ENCODE peak calls at places on chromosomes 4 and X, in six cellular contexts. X is keratinocyte, S is Peyer's patch, L is SK-N-SH, Z is lung, R is left ventricle myocardium inferior. P is an unnamed sample.
A peak's percentile ranks its signal among the peaks of the same experiment; 100 is the strongest.

GRCh38 chr4:101349346-101350064 is 2.2 kb upstream of the PPP3CA start:
- DNase-seq in X (peak; percentile 75), S (no peak), L (peak; percentile 36), Z (peak; percentile 73), R (peak; percentile 48), P (no peak)

GRCh38 chrX:18701621-18702361 is 5.7 kb upstream of the PPEF1 start:
- DNase-seq in X (no peak), S (no peak), L (no peak), Z (peak; percentile 42), R (peak; percentile 17), P (no peak)

GRCh38 chrX:39149761-39150160 is 348.5 kb downstream of the MID1IP1 start:
- DNase-seq in X (no peak), S (peak; percentile 63), L (no peak), Z (peak; percentile 65), R (peak; percentile 75), P (no peak)

GRCh38 chrX:66632473-66632872 is 6.4 kb downstream of the EDA2R start:
- DNase-seq in X (no peak), S (no peak), L (no peak), Z (no peak), R (no peak), P (no peak)

GRCh38 chr4:4673070-4673469 is 131.2 kb upstream of the STX18 start:
- DNase-seq in X (no peak), S (no peak), L (peak; percentile 44), Z (no peak), R (no peak), P (no peak)

GRCh38 chrX:53223955-53224859 is 800 bp downstream of the KDM5C start:
- DNase-seq in X (peak; percentile 19), S (peak; percentile 22), L (peak; percentile 58), Z (no peak), R (no peak), P (no peak)

GRCh38 chr4:37567781-37568180 is 118.4 kb downstream of the RELL1 start:
- DNase-seq in X (no peak), S (no peak), L (no peak), Z (no peak), R (no peak), P (no peak)

GRCh38 chr4:7904108-7904516 is 35.5 kb downstream of the AFAP1 start:
- DNase-seq in X (no peak), S (no peak), L (no peak), Z (no peak), R (no peak), P (peak; percentile 35)

GRCh38 chr4:156593464-156593863 is 378.1 kb downstream of the PDGFC start:
- DNase-seq in X (no peak), S (no peak), L (no peak), Z (no peak), R (no peak), P (no peak)

GRCh38 chr4:180615746-180616145 is 1627.5 kb upstream of the TENM3 start:
- DNase-seq in X (no peak), S (no peak), L (no peak), Z (no peak), R (no peak), P (no peak)

GRCh38 chrX:1545776-1546408 is 8.9 kb upstream of the P2RY8 start:
- DNase-seq in X (no peak), S (no peak), L (no peak), Z (no peak), R (no peak), P (no peak)

GRCh38 chr4:27684501-27685077 is 823.9 kb downstream of the STIM2 start:
- DNase-seq in X (peak; percentile 11), S (no peak), L (peak; percentile 15), Z (no peak), R (peak; percentile 15), P (no peak)

GRCh38 chr4:6493668-6494304 is 21.4 kb upstream of the PPP2R2C start:
- DNase-seq in X (peak; percentile 13), S (no peak), L (no peak), Z (peak; percentile 27), R (no peak), P (no peak)

GRCh38 chrX:80181079-80181478 is 166.5 kb downstream of the TBX22 start:
- DNase-seq in X (no peak), S (no peak), L (no peak), Z (no peak), R (no peak), P (no peak)
- TF ChIP-seq CTCF in X (peak; percentile 29), S (no peak), L (peak; percentile 47), Z (no peak), R (peak; percentile 13), P (no peak)

DNA sequence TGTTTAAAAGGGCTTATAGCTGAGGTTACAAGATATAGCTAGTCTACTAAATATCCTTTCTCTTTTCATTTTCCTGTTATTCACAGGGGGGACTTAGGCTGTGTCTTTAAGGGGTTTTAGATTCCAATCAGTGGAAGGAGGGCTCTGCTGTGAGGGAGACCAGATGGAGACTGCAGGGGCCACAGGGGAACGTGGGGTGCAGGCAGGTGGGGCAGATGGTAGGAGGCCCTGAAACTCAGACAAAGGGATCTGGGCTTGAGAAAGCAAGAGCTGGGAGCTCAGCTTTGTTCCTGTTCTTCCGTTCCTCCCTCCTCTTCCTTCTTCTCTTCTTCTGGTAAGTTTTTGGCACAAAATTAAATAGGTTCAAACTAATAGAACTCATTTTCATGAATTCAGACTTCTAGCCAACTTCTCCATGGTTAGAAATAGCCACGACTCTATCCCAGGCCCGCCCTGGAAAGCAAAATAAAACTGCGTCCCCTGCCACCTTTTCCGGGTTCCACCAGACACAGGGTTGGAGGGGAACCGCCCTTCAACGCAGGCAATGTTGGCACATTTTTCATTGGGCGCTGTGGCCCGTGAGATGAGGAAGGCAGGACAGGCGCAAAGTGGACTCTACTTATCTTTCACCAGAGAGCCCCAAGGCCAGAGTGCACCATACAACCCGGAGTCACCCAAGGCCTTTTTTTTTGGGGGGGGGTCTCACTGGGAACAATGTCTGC is 3.5 kb upstream of the TMSB4X start:
- DNase-seq in X (no peak), S (peak; percentile 57), L (no peak), Z (no peak), R (peak; percentile 38), P (no peak)
- H3K4me3 ChIP-seq in X (no peak overlapping the region), S (peak overlapping the region; percentile 12), L (no peak overlapping the region), Z (no peak overlapping the region), R (peak overlapping the region; percentile 80), P (no peak overlapping the region)

GRCh38 chr4:1362046-1362445 is 15.0 kb downstream of the UVSSA start:
- DNase-seq in X (no peak), S (no peak), L (no peak), Z (no peak), R (no peak), P (no peak)

GRCh38 chr4:1359976-1360375 is 13.0 kb downstream of the UVSSA start:
- DNase-seq in X (no peak), S (no peak), L (no peak), Z (no peak), R (no peak), P (no peak)

GRCh38 chr4:1360423-1361283 is 13.6 kb downstream of the UVSSA start:
- DNase-seq in X (no peak), S (no peak), L (peak; percentile 61), Z (no peak), R (no peak), P (no peak)

GRCh38 chr4:1362521-1362920 is 15.5 kb downstream of the UVSSA start:
- DNase-seq in X (no peak), S (no peak), L (no peak), Z (no peak), R (no peak), P (no peak)

DNA sequence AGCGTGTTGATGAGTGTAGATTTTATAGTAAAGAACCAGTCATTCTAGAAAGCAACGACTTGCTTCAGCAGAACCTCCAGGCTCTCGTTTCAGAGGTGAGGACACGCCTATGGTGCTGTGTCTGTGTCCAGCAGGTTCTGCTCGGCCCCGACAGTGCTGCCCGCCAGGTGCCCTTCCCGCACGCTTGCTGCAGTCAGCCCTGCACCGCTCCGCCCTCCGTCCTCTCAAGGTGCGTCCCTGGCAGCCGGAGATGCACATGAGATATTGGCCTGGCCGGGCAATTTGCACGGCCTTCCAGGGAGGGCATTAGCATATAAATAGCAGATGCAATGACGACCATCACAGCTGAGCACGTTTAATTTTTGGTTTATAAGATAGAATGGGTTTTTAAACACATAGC is 14.4 kb downstream of the UVSSA start:
- DNase-seq in X (no peak), S (no peak), L (no peak), Z (no peak), R (no peak), P (no peak)
- H3K36me3 ChIP-seq in X (peaks cover 13% of the 10 kb centered on the region), S (no peaks in the 10 kb centered on the region), L (peaks cover 57% of the 10 kb centered on the region), Z (peaks cover 39% of the 10 kb centered on the region), R (peaks cover 9% of the 10 kb centered on the region), P (peaks cover 6% of the 10 kb centered on the region)

GRCh38 chr4:45944000-45944399 is 179.9 kb downstream of the GABRG1 start:
- DNase-seq in X (no peak), S (no peak), L (peak; percentile 1), Z (no peak), R (no peak), P (no peak)
- TF ChIP-seq CTCF in X (no peak), S (no peak), L (peak; percentile 28), Z (no peak), R (no peak), P (no peak)

GRCh38 chr4:118373614-118374255 is 20.9 kb upstream of the PRSS12 start:
- DNase-seq in X (no peak), S (no peak), L (no peak), Z (no peak), R (no peak), P (peak; percentile 76)
- H3K4me3 ChIP-seq in X (no peak overlapping the region), S (no peak overlapping the region), L (no peak overlapping the region), Z (no peak overlapping the region), R (no peak overlapping the region), P (no peak overlapping the region)

DNA sequence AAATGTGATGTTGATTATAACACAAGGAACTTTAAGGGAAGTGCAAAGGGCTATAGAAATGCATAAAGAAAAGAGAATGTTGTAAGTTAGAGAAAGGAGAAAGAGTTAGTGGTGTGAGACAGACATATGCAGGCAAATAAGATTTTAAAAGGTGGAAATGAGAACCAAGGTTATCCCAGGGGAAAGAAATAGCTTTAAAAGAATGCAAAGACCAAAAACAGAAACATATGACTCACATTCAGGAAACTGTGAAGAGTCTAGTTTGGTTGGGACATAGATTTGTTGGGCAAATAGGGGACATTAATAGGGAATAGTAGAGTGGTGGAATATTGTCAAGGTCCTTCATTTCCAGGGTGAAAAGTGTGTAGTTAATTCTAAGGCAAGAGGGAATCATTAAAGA is 52.4 kb downstream of the MAPK10 start:
- DNase-seq in X (no peak), S (no peak), L (no peak), Z (no peak), R (no peak), P (no peak)
- H3K36me3 ChIP-seq in X (no peaks in the 10 kb centered on the region), S (no peaks in the 10 kb centered on the region), L (no peaks in the 10 kb centered on the region), Z (no peaks in the 10 kb centered on the region), R (no peaks in the 10 kb centered on the region), P (no peaks in the 10 kb centered on the region)

P was measured in BJ.